ENCODE peak calls at places on chromosomes 7 and 10, in eight cellular contexts. K is esophagus squamous epithelium, U is Peyer's patch, C is HCT116, W is prostate gland, B is stomach, M is spleen, G is transverse colon. L is an unnamed sample. For H3K36me3 and H3K4me1, the result is how much of the 10 kb centered on the place peaks cover.

GRCh38 chr10:42836771-42837468 is 54.3 kb downstream of the BMS1 start:
- DNase-seq in K (no peak), U (no peak), C (no peak), W (no peak), B (no peak), M (no peak), G (peak), L (no peak)

GRCh38 chr7:142357953-142358520 is 100.2 kb upstream of the PRSS58 start:
- DNase-seq in K (no peak), U (no peak), C (peak), W (no peak), B (no peak), M (no peak), G (peak), L (no peak)

GRCh38 chr7:151233111-151233701 is 923 bp downstream of the CHPF2 start:
- DNase-seq in K (no peak), U (peak), C (no peak), W (peak), B (peak), M (peak), G (no peak), L (no peak)

GRCh38 chr7:99184468-99185225 is 23.3 kb downstream of the KPNA7 start:
- DNase-seq in K (no peak), U (no peak), C (no peak), W (no peak), B (no peak), M (peak), G (no peak), L (no peak)

GRCh38 chr7:130141161-130141857 is 63.9 kb downstream of the TMEM209 start:
- DNase-seq in K (no peak), U (peak), C (no peak), W (peak), B (peak), M (peak), G (peak), L (peak)

GRCh38 chr7:124033807-124034753 is 1.2 kb upstream of the TMEM229A start:
- DNase-seq in K (no peak), U (no peak), C (no peak), W (no peak), B (no peak), M (no peak), G (no peak), L (no peak)

GRCh38 chr7:15284406-15284805 is 277.4 kb downstream of the AGMO start:
- DNase-seq in K (no peak), U (no peak), C (no peak), W (no peak), B (no peak), M (no peak), G (no peak), L (no peak)

GRCh38 chr7:20219062-20219445 is 1.9 kb upstream of the MACC1 start:
- DNase-seq in K (no peak), U (no peak), C (no peak), W (no peak), B (no peak), M (no peak), G (no peak), L (no peak)

GRCh38 chr10:50992356-50992866 is 81.9 kb upstream of the PRKG1 start:
- DNase-seq in K (no peak), U (no peak), C (no peak), W (no peak), B (no peak), M (peak), G (no peak), L (no peak)

GRCh38 chr10:48614481-48615383 is 9.9 kb upstream of the ARHGAP22 start:
- DNase-seq in K (no peak), U (no peak), C (no peak), W (no peak), B (no peak), M (no peak), G (no peak), L (no peak)

GRCh38 chr10:123019264-123019663 is 10.5 kb downstream of the ACADSB start:
- DNase-seq in K (no peak), U (no peak), C (no peak), W (no peak), B (no peak), M (no peak), G (no peak), L (no peak)

GRCh38 chr7:120523985-120524384 is 251.0 kb downstream of the KCND2 start:
- DNase-seq in K (no peak), U (no peak), C (no peak), W (no peak), B (no peak), M (no peak), G (no peak), L (no peak)

GRCh38 chr10:12252882-12253546 is 57.0 kb downstream of the CDC123 start:
- DNase-seq in K (no peak), U (peak), C (no peak), W (no peak), B (no peak), M (peak), G (peak), L (no peak)

GRCh38 chr10:5234106-5234877 is 37.7 kb downstream of the AKR1C4 start:
- DNase-seq in K (no peak), U (no peak), C (no peak), W (no peak), B (peak), M (no peak), G (peak), L (no peak)

GRCh38 chr10:69348824-69349541 is 67.7 kb downstream of the TACR2 start:
- DNase-seq in K (no peak), U (no peak), C (no peak), W (no peak), B (no peak), M (no peak), G (peak), L (peak)

GRCh38 chr7:129607471-129608120 is 3.9 kb upstream of the NRF1 start:
- DNase-seq in K (no peak), U (no peak), C (no peak), W (no peak), B (no peak), M (no peak), G (peak), L (no peak)

GRCh38 chr7:22765609-22766008 is 38.6 kb downstream of the IL6 start:
- DNase-seq in K (no peak), U (no peak), C (no peak), W (no peak), B (no peak), M (no peak), G (no peak), L (no peak)

GRCh38 chr7:37062460-37062859 is 338.2 kb upstream of the AOAH start:
- DNase-seq in K (no peak), U (no peak), C (no peak), W (no peak), B (no peak), M (no peak), G (no peak), L (no peak)

DNA sequence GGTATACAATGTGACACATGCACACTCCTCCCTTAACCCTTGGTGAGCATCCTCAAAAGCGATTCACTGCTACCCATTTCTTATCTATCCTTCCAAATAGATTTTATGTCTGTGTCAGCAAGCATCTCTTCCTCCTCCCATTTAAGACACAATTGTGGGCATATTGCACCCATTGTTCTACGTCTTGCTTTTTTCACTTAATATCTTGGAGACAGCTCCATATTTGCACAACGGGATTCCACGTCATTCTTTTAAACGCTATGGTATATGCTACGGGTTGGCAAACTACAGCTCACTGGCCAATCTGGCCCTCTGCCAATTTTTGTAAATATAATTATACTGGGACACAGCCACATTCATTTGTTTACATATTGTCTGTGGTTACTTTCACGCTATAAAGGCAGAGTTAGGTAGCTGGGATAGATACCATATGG is 88.6 kb downstream of the RNF216 start:
- DNase-seq in K (no peak), U (no peak), C (no peak), W (no peak), B (no peak), M (no peak), G (no peak), L (no peak)
- H3K36me3 ChIP-seq in K (under half), U (under half), C (under half), W (under half), B (under half), M (under half), G (under half), L (under half)

GRCh38 chr7:55526770-55527169 is 45.5 kb downstream of the VOPP1 start:
- DNase-seq in K (no peak), U (peak), C (no peak), W (no peak), B (peak), M (no peak), G (no peak), L (no peak)

GRCh38 chr7:55527314-55527713 is 45.0 kb downstream of the VOPP1 start:
- DNase-seq in K (no peak), U (no peak), C (no peak), W (no peak), B (no peak), M (no peak), G (no peak), L (no peak)

GRCh38 chr7:55523366-55523765 is 48.9 kb downstream of the VOPP1 start:
- DNase-seq in K (no peak), U (no peak), C (no peak), W (no peak), B (peak), M (no peak), G (no peak), L (no peak)

GRCh38 chr7:55524558-55525310 is 47.6 kb downstream of the VOPP1 start:
- DNase-seq in K (no peak), U (peak), C (no peak), W (no peak), B (peak), M (no peak), G (no peak), L (no peak)

GRCh38 chr7:55526329-55526728 is 46.0 kb downstream of the VOPP1 start:
- DNase-seq in K (no peak), U (no peak), C (no peak), W (no peak), B (peak), M (no peak), G (no peak), L (no peak)
- H3K4me1 ChIP-seq in K (under half), U (under half), C (under half), W (under half), B (under half), M (under half), G (under half), L (under half)

GRCh38 chr10:68345621-68346020 is 12.9 kb upstream of the PBLD start:
- DNase-seq in K (no peak), U (no peak), C (no peak), W (no peak), B (no peak), M (no peak), G (no peak), L (no peak)
- TF ChIP-seq POLR2A in K (no peak), U (no peak), C (no peak), W (no peak), B (no peak), M (no peak), G (no peak), L (no peak)

DNA sequence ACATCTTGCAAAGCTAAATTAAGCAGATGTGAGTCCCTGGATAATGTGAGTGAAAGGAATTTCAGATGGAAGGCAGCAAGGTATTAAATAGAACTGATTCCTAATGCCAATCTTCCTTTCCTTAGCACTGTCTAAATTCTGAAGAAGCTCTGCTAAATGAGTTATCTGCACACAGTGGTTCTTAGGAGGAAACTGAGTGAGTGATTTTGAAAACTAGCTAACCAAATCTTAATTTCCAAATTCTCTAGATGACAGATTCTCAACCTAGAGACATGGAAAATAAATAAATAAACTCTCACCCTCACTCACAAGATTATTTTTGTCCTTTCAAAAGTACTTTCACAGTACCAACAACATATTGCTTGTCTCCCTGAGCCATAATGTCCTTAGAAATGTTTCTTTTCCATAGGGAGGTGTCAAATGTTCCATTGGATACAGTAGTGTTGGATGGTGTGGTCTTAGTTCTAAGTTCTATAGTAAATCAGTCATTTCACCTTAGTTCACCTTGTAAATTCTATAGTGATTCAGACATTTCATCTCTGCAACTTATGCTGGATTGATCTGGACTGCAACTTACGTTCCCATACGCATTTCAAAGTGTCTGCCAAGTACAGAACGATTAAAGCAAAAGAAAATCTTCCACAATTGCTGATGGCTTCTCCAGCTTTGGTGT is 145.3 kb upstream of the FAM171A1 start:
- DNase-seq in K (no peak), U (no peak), C (no peak), W (no peak), B (no peak), M (no peak), G (no peak), L (no peak)
- H3K36me3 ChIP-seq in K (under half), U (under half), C (under half), W (under half), B (under half), M (under half), G (under half), L (under half)

DNA sequence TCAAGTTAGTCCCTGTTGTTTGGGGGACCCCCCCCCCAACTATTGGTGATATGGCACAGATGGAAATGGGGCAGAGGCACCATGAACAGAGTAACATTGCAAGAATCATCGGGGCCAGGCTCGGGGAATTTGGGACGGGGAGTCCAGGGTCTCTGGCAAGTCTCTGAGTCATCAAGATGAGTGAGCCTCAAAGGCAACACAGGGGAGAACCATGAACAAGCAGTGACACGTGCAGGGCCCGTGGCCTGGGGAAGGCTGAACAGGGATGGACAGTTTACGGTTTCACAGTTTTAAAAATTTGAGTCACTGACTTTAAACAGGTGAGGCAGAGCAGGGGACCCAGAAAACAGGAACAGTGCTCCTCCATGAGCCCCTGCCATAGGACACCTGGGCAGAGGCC is 24.1 kb downstream of the CHST15 start:
- DNase-seq in K (no peak), U (no peak), C (no peak), W (no peak), B (no peak), M (no peak), G (no peak), L (no peak)
- H3K4me1 ChIP-seq in K (half or more), U (under half), C (under half), W (under half), B (under half), M (under half), G (under half), L (under half)

DNA sequence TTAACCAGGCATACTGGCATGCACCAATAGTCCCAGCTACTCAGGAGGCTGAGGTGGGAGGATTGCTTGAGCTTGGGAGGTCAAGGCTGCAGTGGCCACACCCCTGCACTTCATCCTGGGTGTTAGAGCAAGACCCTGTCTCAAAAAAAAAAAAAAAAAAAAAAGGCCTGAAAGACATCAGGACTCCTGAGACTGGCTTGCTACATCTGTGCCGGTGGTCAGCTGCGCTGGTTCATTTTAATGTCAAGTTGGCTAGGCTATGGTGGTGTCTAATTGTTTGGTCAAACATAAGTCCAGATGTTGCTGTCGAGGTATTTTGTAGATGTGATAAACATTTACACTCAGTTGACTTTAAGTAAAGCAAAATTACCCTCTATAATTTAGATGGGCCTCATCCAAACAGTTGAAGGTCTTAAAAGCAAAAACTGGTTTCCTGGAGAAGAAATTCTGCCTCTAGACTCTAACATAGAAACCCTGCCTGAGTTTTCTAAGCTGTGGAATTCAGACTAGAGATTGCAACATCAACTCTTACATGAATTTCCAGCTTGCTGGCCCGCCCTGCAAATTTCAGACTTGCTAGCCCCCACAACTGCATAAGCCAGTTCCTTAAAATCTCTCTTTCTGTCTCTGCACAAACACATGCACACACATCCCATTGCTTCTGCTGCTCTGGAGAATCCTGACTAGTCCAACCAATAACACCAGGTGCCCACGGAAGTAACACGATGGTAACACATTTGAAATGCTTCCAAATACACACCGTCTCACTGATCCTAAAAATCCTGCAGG is 18.2 kb downstream of the MYOF start:
- DNase-seq in K (no peak), U (no peak), C (no peak), W (no peak), B (no peak), M (no peak), G (peak), L (peak)
- TF ChIP-seq POLR2A in K (no peak), U (no peak), C (no peak), W (no peak), B (no peak), M (no peak), G (no peak), L (no peak)